ENCODE peak calls at places on chromosomes 6 and 20, in five cellular contexts. B, C, Q, U and N are unnamed samples.

GRCh38 chr6:147675281-147675680 is 166.8 kb downstream of the SAMD5 start:
- DNase-seq in B (no peak), C (no peak), Q (no peak), U (no peak), N (no peak)

GRCh38 chr6:1597121-1597744 is 12.5 kb upstream of the FOXC1 start:
- DNase-seq in B (no peak), C (no peak), Q (no peak), U (peak; percentile 27), N (no peak)

GRCh38 chr6:89350281-89351037 is 2.1 kb downstream of the UBE2J1 start:
- DNase-seq in B (no peak), C (no peak), Q (no peak), U (no peak), N (no peak)

GRCh38 chr6:32954983-32955802 is 2.3 kb upstream of the HLA-DMA start:
- DNase-seq in B (no peak), C (no peak), Q (peak; percentile 38), U (no peak), N (no peak)

GRCh38 chr6:117483645-117484016 is 1.2 kb downstream of the DCBLD1 start:
- DNase-seq in B (no peak), C (no peak), Q (no peak), U (no peak), N (no peak)

GRCh38 chr6:140811642-140812041 is 1321.1 kb upstream of the GJE1 start:
- DNase-seq in B (no peak), C (no peak), Q (no peak), U (no peak), N (no peak)

GRCh38 chr6:130843575-130844320 is 16.5 kb downstream of the SMLR1 start:
- DNase-seq in B (peak; percentile 9), C (no peak), Q (no peak), U (no peak), N (no peak)

GRCh38 chr20:52864895-52865590 is 107.1 kb upstream of the TSHZ2 start:
- DNase-seq in B (no peak), C (no peak), Q (no peak), U (no peak), N (no peak)

DNA sequence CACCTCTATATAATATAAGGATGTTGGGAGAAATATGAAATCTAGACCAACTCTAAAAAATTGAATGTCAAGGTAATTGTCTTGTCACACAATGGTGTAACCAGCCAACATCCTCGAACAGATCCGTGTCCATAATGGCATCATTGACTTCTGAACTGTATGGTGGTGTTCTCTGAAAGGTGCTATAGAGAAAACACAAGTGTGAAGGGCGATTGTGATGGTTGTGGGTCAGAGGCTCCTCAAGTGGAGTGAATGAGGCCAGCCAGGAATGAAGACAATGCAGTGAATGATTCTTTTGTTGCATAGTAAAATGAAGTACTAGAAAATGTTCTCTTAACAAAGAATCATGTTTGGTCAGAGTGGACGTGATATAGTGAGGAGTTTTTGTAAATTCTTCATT is 58.3 kb downstream of the CARMIL1 start:
- DNase-seq in B (no peak), C (no peak), Q (no peak), U (no peak), N (no peak)
- H3K4me1 ChIP-seq in B (peaks cover 7% of the 10 kb centered on the region), C (no peaks in the 10 kb centered on the region), Q (peaks cover 10% of the 10 kb centered on the region), U (peaks cover 30% of the 10 kb centered on the region), N (peaks cover 20% of the 10 kb centered on the region)

GRCh38 chr20:41171736-41172295 is 34.5 kb downstream of the PLCG1 start:
- DNase-seq in B (no peak), C (no peak), Q (peak; percentile 0), U (no peak), N (peak; percentile 21)

GRCh38 chr20:41174373-41174772 is 37.0 kb downstream of the PLCG1 start:
- DNase-seq in B (no peak), C (no peak), Q (no peak), U (peak; percentile 67), N (peak; percentile 66)

GRCh38 chr20:41173791-41174341 is 36.5 kb downstream of the PLCG1 start:
- DNase-seq in B (no peak), C (no peak), Q (peak; percentile 21), U (peak; percentile 73), N (no peak)

GRCh38 chr20:41172296-41173140 is 35.2 kb downstream of the PLCG1 start:
- DNase-seq in B (no peak), C (peak; percentile 75), Q (peak; percentile 25), U (peak; percentile 69), N (peak; percentile 77)

GRCh38 chr20:41173161-41173721 is 35.9 kb downstream of the PLCG1 start:
- DNase-seq in B (no peak), C (peak; percentile 95), Q (peak; percentile 82), U (peak; percentile 90), N (peak; percentile 91)
- TF ChIP-seq POLR2AphosphoS5 in B (no peak), C (peak; percentile 41), Q (peak; percentile 50), U (peak; percentile 59), N (no peak)

GRCh38 chr6:158718431-158719126 is 68.7 kb downstream of the SYTL3 start:
- DNase-seq in B (no peak), C (peak; percentile 51), Q (peak; percentile 48), U (peak; percentile 63), N (no peak)
- TF ChIP-seq POLR2A in B (no peak), C (no peak), Q (no peak), U (no peak), N (no peak)

GRCh38 chr6:87824813-87825475 is 122.9 kb upstream of the AKIRIN2 start:
- DNase-seq in B (no peak), C (no peak), Q (no peak), U (no peak), N (no peak)

GRCh38 chr6:87826376-87826775 is 124.3 kb upstream of the AKIRIN2 start:
- DNase-seq in B (no peak), C (no peak), Q (no peak), U (no peak), N (no peak)

GRCh38 chr6:87825865-87826264 is 123.8 kb upstream of the AKIRIN2 start:
- DNase-seq in B (no peak), C (no peak), Q (no peak), U (no peak), N (no peak)

GRCh38 chr6:87828044-87828443 is 126.0 kb upstream of the AKIRIN2 start:
- DNase-seq in B (no peak), C (no peak), Q (no peak), U (no peak), N (no peak)

DNA sequence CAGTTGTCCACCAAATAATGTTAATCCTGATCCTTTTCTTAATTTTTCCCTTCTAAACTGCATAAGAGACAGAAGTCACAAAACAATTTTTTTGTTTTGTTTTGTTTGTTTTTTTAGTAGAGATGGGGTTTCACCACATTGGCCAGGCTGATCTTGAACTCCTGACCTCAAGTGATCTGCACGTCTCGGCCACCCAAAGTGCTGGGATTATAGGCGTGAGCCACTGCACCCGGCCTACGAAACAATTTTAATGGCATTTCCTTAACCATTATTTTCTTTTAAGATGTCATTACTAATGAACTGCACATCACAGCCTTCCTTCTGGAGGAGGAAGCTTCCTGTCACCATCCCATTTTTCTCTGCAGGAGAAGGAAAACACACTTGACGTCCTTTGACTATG is 125.3 kb upstream of the AKIRIN2 start:
- DNase-seq in B (no peak), C (no peak), Q (no peak), U (no peak), N (no peak)
- H3K4me1 ChIP-seq in B (peaks cover 16% of the 10 kb centered on the region), C (peaks cover 1% of the 10 kb centered on the region), Q (no peaks in the 10 kb centered on the region), U (peaks cover 38% of the 10 kb centered on the region), N (peaks cover 4% of the 10 kb centered on the region)

GRCh38 chr6:169167581-169168301 is 85.9 kb downstream of the THBS2 start:
- DNase-seq in B (no peak), C (peak; percentile 56), Q (peak; percentile 13), U (no peak), N (no peak)
- TF ChIP-seq POLR2AphosphoS5 in B (no peak), C (no peak), Q (no peak), U (peak; percentile 61), N (no peak)

DNA sequence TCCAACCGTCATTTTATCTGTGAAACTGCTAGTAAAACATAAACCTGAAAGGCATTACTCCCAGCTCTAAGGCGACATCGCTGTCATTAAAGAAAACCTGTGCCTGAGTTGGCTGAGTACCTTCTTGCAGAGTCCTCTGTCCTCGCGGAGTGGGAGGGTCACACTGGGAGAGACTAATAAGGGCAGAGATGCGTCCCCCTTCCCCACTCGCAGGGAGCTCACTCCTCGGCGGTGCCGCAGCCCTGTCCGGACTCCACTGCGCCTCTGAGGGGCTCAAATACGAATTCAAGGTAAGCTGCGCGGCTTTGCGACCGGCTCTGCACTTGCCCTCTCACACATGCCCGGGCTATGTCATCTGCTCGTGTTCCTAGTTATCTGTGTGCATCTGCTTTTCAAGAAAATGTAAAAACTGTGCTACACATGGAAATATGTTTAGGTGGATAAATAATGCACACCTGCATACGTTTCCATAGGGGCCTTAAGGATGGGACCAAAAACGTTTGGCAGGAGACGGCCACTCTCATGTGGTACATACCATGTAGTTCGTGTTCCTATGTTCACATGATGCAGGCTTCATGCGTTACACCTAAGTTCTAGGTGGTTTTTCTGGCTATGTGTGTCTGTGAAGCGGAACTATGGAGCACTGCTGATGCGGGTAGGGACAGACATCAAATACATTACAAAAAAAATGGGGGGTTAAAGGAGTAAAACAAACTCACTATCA is at the start of gene COL19A1:
- DNase-seq in B (peak; percentile 76), C (peak; percentile 64), Q (no peak), U (peak; percentile 90), N (no peak)
- TF ChIP-seq POLR2A in B (peak; percentile 81), C (no peak), Q (no peak), U (peak; percentile 17), N (no peak)

DNA sequence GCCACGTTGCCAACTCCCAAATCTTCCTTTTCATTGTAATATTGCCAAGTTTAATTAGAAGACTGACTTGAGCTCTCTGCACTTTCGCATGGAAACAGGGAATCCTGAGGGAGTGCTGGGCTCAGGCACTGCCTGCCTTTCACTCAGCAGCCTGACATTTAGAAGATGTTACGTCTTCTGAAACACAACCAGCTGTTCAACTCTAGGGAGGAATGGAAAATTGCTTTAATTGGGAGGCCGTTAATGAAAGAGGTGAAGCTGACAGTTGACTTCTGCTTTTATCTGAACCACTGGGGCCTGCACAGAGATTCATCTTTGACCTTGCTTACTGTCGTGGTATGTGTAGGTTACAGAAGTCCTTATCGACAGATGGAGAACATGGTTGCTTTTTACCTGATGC is 77.4 kb upstream of the MTHFD1L start:
- DNase-seq in B (no peak), C (no peak), Q (no peak), U (no peak), N (no peak)
- H3K4me1 ChIP-seq in B (no peaks in the 10 kb centered on the region), C (no peaks in the 10 kb centered on the region), Q (no peaks in the 10 kb centered on the region), U (peaks cover 18% of the 10 kb centered on the region), N (peaks cover 3% of the 10 kb centered on the region)

GRCh38 chr6:44054635-44055559 is 72.4 kb downstream of the MRPL14 start:
- DNase-seq in B (no peak), C (no peak), Q (no peak), U (peak; percentile 52), N (no peak)
- TF ChIP-seq POLR2AphosphoS5 in B (no peak), C (no peak), Q (no peak), U (no peak), N (no peak)